ENCODE peak calls at places on chromosome 20, in eight cellular contexts. E is ELF-1, G is AG08396, R is putamen, B is Calu3, C is heart left ventricle, A is cardiac fibroblast, W is iPS-NIHi11. O is an unnamed sample.
A peak's percentile ranks its signal among the peaks of the same experiment; 100 is the strongest.

GRCh38 chr20:51715028-51715872 is 52.9 kb downstream of the ATP9A start:
- DNase-seq in B (no peak), R (no peak), E (no peak), C (no peak), G (peak; percentile 10), W (no peak), A (no peak), O (no peak)

GRCh38 chr20:37309941-37310590 is 20.6 kb downstream of the MANBAL start:
- DNase-seq in C (no peak), G (no peak), W (no peak), E (peak; percentile 71), A (no peak), B (no peak), R (no peak), O (peak; percentile 23)

GRCh38 chr20:59207742-59208357 is 44.2 kb downstream of the ZNF831 start:
- DNase-seq in R (peak; percentile 68), W (peak; percentile 83), G (no peak), A (peak; percentile 10), B (peak; percentile 68), E (peak; percentile 85), C (peak; percentile 60), O (no peak)

GRCh38 chr20:5634894-5635293 is 115.3 kb upstream of the SHLD1 start:
- DNase-seq in E (no peak), B (no peak), W (no peak), C (no peak), G (no peak), R (no peak), A (no peak), O (no peak)

GRCh38 chr20:1388253-1388652 is 4.6 kb downstream of the FKBP1A start:
- DNase-seq in B (no peak), C (no peak), W (no peak), E (no peak), R (no peak), A (no peak), G (no peak), O (no peak)

GRCh38 chr20:47456952-47457724 is 44.5 kb upstream of the NCOA3 start:
- DNase-seq in R (no peak), G (peak; percentile 39), E (no peak), B (peak; percentile 31), W (no peak), A (peak; percentile 89), C (no peak), O (no peak)

GRCh38 chr20:64082821-64083379 is 1.3 kb downstream of the LKAAEAR1 start:
- DNase-seq in E (no peak), B (no peak), C (no peak), G (no peak), A (no peak), W (no peak), R (no peak), O (no peak)

GRCh38 chr20:36825374-36826104 is 50.4 kb upstream of the TLDC2 start:
- DNase-seq in G (no peak), R (no peak), W (no peak), C (no peak), B (no peak), A (no peak), E (no peak), O (no peak)

GRCh38 chr20:11958852-11959251 is 41.2 kb downstream of the BTBD3 start:
- DNase-seq in R (no peak), B (no peak), A (no peak), C (peak; percentile 30), E (peak; percentile 6), G (no peak), W (no peak), O (no peak)

GRCh38 chr20:58072695-58073671 is 155.5 kb downstream of the ANKRD60 start:
- DNase-seq in C (no peak), W (no peak), G (no peak), R (no peak), E (no peak), B (no peak), A (no peak), O (peak; percentile 47)

GRCh38 chr20:52649727-52650126 is 322.4 kb upstream of the TSHZ2 start:
- DNase-seq in A (no peak), B (no peak), R (no peak), E (no peak), G (no peak), C (no peak), W (no peak), O (no peak)

GRCh38 chr20:34922654-34923381 is 32.8 kb downstream of the GSS start:
- DNase-seq in R (no peak), C (no peak), A (peak; percentile 86), B (peak; percentile 63), E (no peak), G (peak; percentile 77), W (peak; percentile 22), O (no peak)

GRCh38 chr20:20130399-20130798 is 78.1 kb downstream of the CFAP61 start:
- DNase-seq in C (no peak), E (peak; percentile 30), W (no peak), G (no peak), A (peak; percentile 17), R (no peak), B (no peak), O (no peak)

GRCh38 chr20:4979841-4980410 is 21.4 kb downstream of the SLC23A2 start:
- DNase-seq in R (no peak), E (no peak), A (no peak), G (no peak), C (no peak), B (no peak), W (no peak), O (no peak)

GRCh38 chr20:25047766-25048165 is 10.2 kb downstream of the ACSS1 start:
- DNase-seq in W (no peak), B (no peak), A (no peak), E (no peak), G (no peak), C (peak; percentile 5), R (no peak), O (peak; percentile 49)

GRCh38 chr20:34629342-34629741 is 47.5 kb downstream of the PIGU start:
- DNase-seq in A (peak; percentile 32), R (no peak), E (no peak), C (peak; percentile 68), W (no peak), B (no peak), G (peak; percentile 24), O (no peak)

GRCh38 chr20:34285450-34285849 is 17.7 kb downstream of the AHCY start:
- DNase-seq in G (no peak), B (no peak), C (no peak), A (no peak), R (no peak), W (no peak), E (no peak), O (no peak)